ENCODE peak calls at places on chromosome 16, in seven cellular contexts. E is activated gamma-delta T cell; G is AG08395; Q is WTC11; D is stimulated activated CD4-positive, alpha-beta T cell treated with anti-CD3 and anti-CD28 coated beads, Interleukin-1b, Interleukin-23, amount 100 ng/mL, for 48 hours; U is putamen; S is LNCaP clone FGC. W is an unnamed sample.

GRCh38 chr16:52283018-52283417 is 263.9 kb downstream of the TOX3 start:
- DNase-seq in E (no peak), G (no peak), Q (no peak), D (no peak), U (no peak), S (no peak), W (no peak)

GRCh38 chr16:58264961-58265479 is 29.8 kb downstream of the PRSS54 start:
- DNase-seq in E (no peak), G (peak), Q (no peak), D (peak), U (no peak), S (no peak), W (no peak)

GRCh38 chr16:29664133-29664912 is 1.3 kb downstream of the SPN start:
- DNase-seq in E (peak), G (no peak), Q (no peak), D (peak), U (no peak), S (no peak), W (peak)

GRCh38 chr16:31386157-31386984 is 6.8 kb upstream of the ITGAD start:
- DNase-seq in E (no peak), G (peak), Q (no peak), D (peak), U (peak), S (peak), W (no peak)

GRCh38 chr16:49283376-49284049 is 1.9 kb upstream of the CBLN1 start:
- DNase-seq in E (no peak), G (no peak), Q (no peak), D (no peak), U (no peak), S (no peak), W (no peak)

GRCh38 chr16:85458952-85459351 is 154.2 kb upstream of the GSE1 start:
- DNase-seq in E (no peak), G (no peak), Q (no peak), D (no peak), U (no peak), S (no peak), W (no peak)

GRCh38 chr16:48384305-48384981 is 770 bp downstream of the SIAH1 start:
- DNase-seq in E (peak), G (peak), Q (peak), D (no peak), U (peak), S (no peak), W (peak)

GRCh38 chr16:86575095-86575685 is 3.2 kb upstream of the FOXL1 start:
- DNase-seq in E (no peak), G (no peak), Q (no peak), D (no peak), U (no peak), S (no peak), W (no peak)

GRCh38 chr16:3728424-3729160 is 11.3 kb upstream of the TRAP1 start:
- DNase-seq in E (no peak), G (no peak), Q (no peak), D (no peak), U (no peak), S (no peak), W (peak)

GRCh38 chr16:81836279-81837054 is 57.4 kb downstream of the PLCG2 start:
- DNase-seq in E (no peak), G (no peak), Q (no peak), D (no peak), U (no peak), S (no peak), W (no peak)

GRCh38 chr16:27084296-27085065 is 17.8 kb downstream of the C16orf82 start:
- DNase-seq in E (no peak), G (no peak), Q (no peak), D (no peak), U (no peak), S (no peak), W (no peak)

GRCh38 chr16:79805621-79806020 is 205.1 kb upstream of the MAF start:
- DNase-seq in E (no peak), G (no peak), Q (no peak), D (no peak), U (no peak), S (peak), W (no peak)

GRCh38 chr16:78416400-78416799 is 316.9 kb downstream of the WWOX start:
- DNase-seq in E (no peak), G (no peak), Q (no peak), D (no peak), U (no peak), S (no peak), W (no peak)

GRCh38 chr16:2170587-2171435 is 15.2 kb downstream of the TRAF7 start:
- DNase-seq in E (no peak), G (no peak), Q (no peak), D (no peak), U (no peak), S (no peak), W (peak)

GRCh38 chr16:49464877-49465504 is 91.4 kb downstream of the C16orf78 start:
- DNase-seq in E (no peak), G (no peak), Q (peak), D (no peak), U (no peak), S (no peak), W (peak)

GRCh38 chr16:30721606-30722005 is 22.6 kb downstream of the SRCAP start:
- DNase-seq in E (no peak), G (no peak), Q (no peak), D (no peak), U (no peak), S (no peak), W (no peak)

GRCh38 chr16:79393564-79393963 is 207.0 kb downstream of the MAF start:
- DNase-seq in E (no peak), G (no peak), Q (no peak), D (no peak), U (no peak), S (no peak), W (no peak)

GRCh38 chr16:4651842-4652241 is 27.2 kb downstream of the MGRN1 start:
- DNase-seq in E (no peak), G (no peak), Q (no peak), D (no peak), U (no peak), S (no peak), W (no peak)

GRCh38 chr16:12976936-12977335 is 75.5 kb downstream of the SHISA9 start:
- DNase-seq in E (no peak), G (no peak), Q (no peak), D (no peak), U (no peak), S (no peak), W (no peak)

GRCh38 chr16:22318690-22319358 is 21.6 kb downstream of the POLR3E start:
- DNase-seq in E (no peak), G (peak), Q (peak), D (peak), U (no peak), S (no peak), W (no peak)

GRCh38 chr16:2482181-2483107 is 7.5 kb downstream of the TBC1D24 start:
- DNase-seq in E (no peak), G (peak), Q (no peak), D (no peak), U (peak), S (no peak), W (no peak)

GRCh38 chr16:15403392-15403995 is 7.9 kb downstream of the MPV17L start:
- DNase-seq in E (no peak), G (no peak), Q (no peak), D (no peak), U (no peak), S (no peak), W (no peak)

GRCh38 chr16:73549960-73550359 is 502.0 kb upstream of the ZFHX3 start:
- DNase-seq in E (no peak), G (no peak), Q (no peak), D (no peak), U (no peak), S (no peak), W (no peak)

GRCh38 chr16:16007743-16008111 is 58.3 kb downstream of the ABCC1 start:
- DNase-seq in E (no peak), G (no peak), Q (no peak), D (no peak), U (no peak), S (no peak), W (no peak)

GRCh38 chr16:69286941-69287713 is 24.0 kb upstream of the VPS4A start:
- DNase-seq in E (no peak), G (peak), Q (no peak), D (no peak), U (peak), S (peak), W (peak)

GRCh38 chr16:83977056-83977815 is 9.2 kb downstream of the NECAB2 start:
- DNase-seq in E (no peak), G (no peak), Q (no peak), D (no peak), U (no peak), S (no peak), W (no peak)

GRCh38 chr16:3716831-3717234 is 491 bp downstream of the TRAP1 start:
- DNase-seq in E (no peak), G (peak), Q (peak), D (peak), U (peak), S (no peak), W (no peak)

GRCh38 chr16:14509055-14509454 is 121.0 kb downstream of the PARN start:
- DNase-seq in E (no peak), G (no peak), Q (no peak), D (no peak), U (no peak), S (no peak), W (no peak)

GRCh38 chr16:58299757-58300349 is 5.0 kb upstream of the PRSS54 start:
- DNase-seq in E (no peak), G (peak), Q (peak), D (peak), U (no peak), S (no peak), W (no peak)

GRCh38 chr16:1052791-1053521 is 19.6 kb upstream of the SSTR5 start:
- DNase-seq in E (no peak), G (no peak), Q (no peak), D (no peak), U (no peak), S (no peak), W (no peak)

GRCh38 chr16:8962393-8963009 is 1.2 kb downstream of the USP7 start:
- DNase-seq in E (peak), G (no peak), Q (no peak), D (peak), U (no peak), S (no peak), W (peak)

GRCh38 chr16:12801511-12802042 is 2.1 kb downstream of the CPPED1 start:
- DNase-seq in E (no peak), G (peak), Q (no peak), D (no peak), U (no peak), S (no peak), W (no peak)

GRCh38 chr16:67930191-67930590 is 1.5 kb downstream of the CTRL start:
- DNase-seq in E (no peak), G (no peak), Q (no peak), D (no peak), U (no peak), S (no peak), W (no peak)

W was measured in upper lobe of left lung.